ENCODE peak calls at places on chromosomes 12 and 14, in seven cellular contexts. R is H9, Y is IMR-90, J is neuronal stem cell, I is mesenchymal stem cell, X is H1, B is mesendoderm. L is an unnamed sample.

GRCh38 chr12:130280226-130280625 is 57.5 kb upstream of the PIWIL1 start:
- DNase-seq in R (no peak), Y (no peak), J (no peak), I (no peak), X (no peak), B (no peak), L (no peak)

GRCh38 chr12:109795023-109795422 is 38.2 kb downstream of the TRPV4 start:
- DNase-seq in R (no peak), Y (peak), J (no peak), I (no peak), X (no peak), B (no peak), L (no peak)

GRCh38 chr14:55446833-55447232 is 6.4 kb upstream of the TBPL2 start:
- DNase-seq in R (no peak), Y (peak), J (no peak), I (peak), X (no peak), B (peak), L (no peak)

GRCh38 chr12:51814311-51815088 is 34.0 kb downstream of the FIGNL2 start:
- DNase-seq in R (peak), Y (peak), J (peak), I (peak), X (peak), B (peak), L (peak)

GRCh38 chr14:102951034-102951433 is 28.6 kb downstream of the AMN start:
- DNase-seq in R (no peak), Y (no peak), J (no peak), I (no peak), X (no peak), B (no peak), L (no peak)

GRCh38 chr14:90561031-90561430 is 164.2 kb downstream of the CALM1 start:
- DNase-seq in R (no peak), Y (no peak), J (no peak), I (no peak), X (no peak), B (no peak), L (no peak)

GRCh38 chr12:132074216-132074615 is 69.9 kb downstream of the DDX51 start:
- DNase-seq in R (no peak), Y (no peak), J (no peak), I (no peak), X (no peak), B (no peak), L (no peak)

GRCh38 chr14:51442513-51443175 is 202.6 kb downstream of the TMX1 start:
- DNase-seq in R (no peak), Y (peak), J (no peak), I (peak), X (no peak), B (no peak), L (peak)

GRCh38 chr12:31897791-31898503 is 61.3 kb upstream of the RESF1 start:
- DNase-seq in R (peak), Y (no peak), J (no peak), I (peak), X (peak), B (peak), L (peak)

GRCh38 chr14:101966742-101967141 is 2.4 kb downstream of the DYNC1H1 start:
- DNase-seq in R (no peak), Y (no peak), J (no peak), I (no peak), X (no peak), B (no peak), L (no peak)

GRCh38 chr12:11653215-11653753 is 3.8 kb downstream of the ETV6 start:
- DNase-seq in R (no peak), Y (peak), J (no peak), I (no peak), X (no peak), B (no peak), L (no peak)

GRCh38 chr12:89960607-89961394 is 252.2 kb upstream of the ATP2B1 start:
- DNase-seq in R (no peak), Y (peak), J (no peak), I (no peak), X (no peak), B (no peak), L (peak)

GRCh38 chr12:120928864-120929652 is 24.9 kb upstream of the SPPL3 start:
- DNase-seq in R (peak), Y (no peak), J (no peak), I (no peak), X (peak), B (peak), L (peak)

GRCh38 chr12:15996254-15996653 is 85.1 kb downstream of the DERA start:
- DNase-seq in R (peak), Y (peak), J (no peak), I (peak), X (no peak), B (peak), L (peak)

GRCh38 chr12:109539508-109539907 is 33.8 kb downstream of the MMAB start:
- DNase-seq in R (no peak), Y (peak), J (no peak), I (peak), X (no peak), B (no peak), L (no peak)

GRCh38 chr14:74140374-74140850 is 55.7 kb downstream of the LIN52 start:
- DNase-seq in R (no peak), Y (no peak), J (peak), I (peak), X (no peak), B (peak), L (peak)

GRCh38 chr12:89707623-89707991 is 1.0 kb downstream of the ATP2B1 start:
- DNase-seq in R (peak), Y (no peak), J (peak), I (peak), X (peak), B (peak), L (peak)

GRCh38 chr12:94152292-94153083 is 4.1 kb downstream of the PLXNC1 start:
- DNase-seq in R (no peak), Y (no peak), J (no peak), I (peak), X (no peak), B (no peak), L (no peak)

GRCh38 chr12:68901551-68901950 is 31.4 kb downstream of the CPM start:
- DNase-seq in R (no peak), Y (no peak), J (no peak), I (no peak), X (no peak), B (no peak), L (no peak)

GRCh38 chr12:6987956-6988573 is 17.4 kb downstream of the EMG1 start:
- DNase-seq in R (no peak), Y (no peak), J (no peak), I (no peak), X (no peak), B (no peak), L (peak)

GRCh38 chr12:48602192-48602989 is 32.5 kb upstream of the LALBA start:
- DNase-seq in R (peak), Y (no peak), J (no peak), I (no peak), X (no peak), B (no peak), L (no peak)

GRCh38 chr12:40907115-40907521 is 214.9 kb downstream of the CNTN1 start:
- DNase-seq in R (no peak), Y (peak), J (no peak), I (peak), X (no peak), B (peak), L (peak)

GRCh38 chr12:122081697-122082221 is 3.2 kb downstream of the MLXIP start:
- DNase-seq in R (no peak), Y (peak), J (no peak), I (peak), X (no peak), B (no peak), L (peak)

GRCh38 chr12:89547116-89547515 is 21.3 kb upstream of the POC1B start:
- DNase-seq in R (no peak), Y (no peak), J (no peak), I (no peak), X (no peak), B (no peak), L (no peak)

GRCh38 chr12:52813885-52814709 is at the start of gene KRT4:
- DNase-seq in R (no peak), Y (no peak), J (no peak), I (no peak), X (no peak), B (no peak), L (no peak)

GRCh38 chr12:6603095-6603567 is 4.0 kb downstream of the CHD4 start:
- DNase-seq in R (peak), Y (peak), J (no peak), I (peak), X (no peak), B (peak), L (no peak)

GRCh38 chr12:70217416-70217815 is 25.8 kb upstream of the CNOT2 start:
- DNase-seq in R (no peak), Y (no peak), J (no peak), I (no peak), X (no peak), B (no peak), L (no peak)
- H4K8ac ChIP-seq in R (no peak), Y (no peak), J (no peak), I (no peak), X (no peak), B (peak), L (no peak)

GRCh38 chr14:80084196-80084595 is 127.1 kb downstream of the DIO2 start:
- DNase-seq in R (no peak), Y (no peak), J (no peak), I (no peak), X (no peak), B (no peak), L (no peak)
- H3K18ac ChIP-seq in R (no peak), Y (no peak), J (no peak), I (no peak), X (no peak), B (no peak), L (no peak)

DNA sequence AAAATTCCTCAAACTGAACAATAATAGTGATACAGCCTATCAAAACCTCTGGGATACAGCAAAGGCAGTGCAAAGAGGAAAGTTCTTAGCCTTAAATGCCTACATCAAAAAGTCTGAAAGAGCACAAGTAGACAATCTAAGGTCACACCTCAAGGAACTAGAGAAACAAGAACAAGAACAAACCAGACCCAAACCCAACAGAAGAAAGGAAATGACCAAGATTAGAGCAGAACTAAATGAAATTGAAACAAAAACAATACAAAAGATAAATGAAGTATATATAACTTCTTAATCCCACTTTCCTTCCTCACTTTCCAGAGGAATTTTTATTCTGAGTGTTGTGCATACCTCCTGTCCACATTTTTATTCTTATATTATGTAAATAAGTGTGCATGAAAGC is 192.0 kb downstream of the FUT8 start:
- DNase-seq in R (no peak), Y (no peak), J (no peak), I (no peak), X (no peak), B (no peak), L (no peak)
- H2AK5ac ChIP-seq in R (no peak), Y (no peak), J (no peak), I (no peak), X (no peak), B (no peak), L (no peak)

GRCh38 chr14:70646705-70647104 is 5.0 kb downstream of the TTC9 start:
- DNase-seq in R (no peak), Y (no peak), J (no peak), I (no peak), X (no peak), B (peak), L (no peak)

GRCh38 chr14:70642313-70643235 is 858 bp downstream of the TTC9 start:
- DNase-seq in R (no peak), Y (no peak), J (no peak), I (no peak), X (no peak), B (peak), L (no peak)

GRCh38 chr14:70641548-70642312 is at the start of gene TTC9:
- DNase-seq in R (peak), Y (no peak), J (peak), I (no peak), X (peak), B (no peak), L (no peak)

GRCh38 chr14:70645892-70646291 is 4.2 kb downstream of the TTC9 start:
- DNase-seq in R (no peak), Y (no peak), J (no peak), I (no peak), X (no peak), B (no peak), L (no peak)

GRCh38 chr14:70644016-70644415 is 2.3 kb downstream of the TTC9 start:
- DNase-seq in R (no peak), Y (no peak), J (no peak), I (no peak), X (no peak), B (no peak), L (no peak)
- H4K8ac ChIP-seq in R (no peak), Y (no peak), J (no peak), I (no peak), X (no peak), B (no peak), L (no peak)

DNA sequence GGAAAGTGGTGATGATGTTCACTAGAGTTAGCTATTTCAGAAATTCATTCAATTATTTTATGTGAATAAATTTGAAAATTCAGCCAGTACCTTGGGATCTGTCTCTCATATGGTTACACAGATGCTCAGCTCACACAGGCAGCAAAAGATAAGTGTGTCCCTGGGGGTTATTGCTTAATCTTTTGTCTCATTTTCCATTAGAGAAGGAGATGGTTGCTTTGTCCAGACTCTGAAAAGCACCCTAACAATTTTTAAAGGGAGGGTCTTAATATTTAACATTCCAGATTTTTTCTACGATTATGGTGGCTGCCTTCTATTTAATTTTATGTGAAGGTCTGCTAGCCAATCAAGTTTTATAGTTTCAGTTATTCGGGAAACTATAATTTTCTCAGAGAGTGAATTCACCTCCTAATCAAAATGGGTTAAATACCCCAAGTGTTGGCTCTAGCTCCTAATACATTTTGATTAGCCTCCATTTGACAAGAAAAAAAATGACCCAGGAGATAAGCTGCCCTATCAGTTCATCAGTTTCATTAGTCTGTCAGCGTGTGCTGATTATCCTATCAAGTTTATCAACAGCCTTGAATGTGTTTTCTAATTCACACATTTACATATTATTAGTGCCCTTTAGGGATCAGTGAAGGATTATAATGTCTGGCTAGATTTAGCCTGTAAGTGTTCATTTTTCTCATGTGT is 282.1 kb downstream of the TMTC2 start:
- DNase-seq in R (no peak), Y (no peak), J (no peak), I (no peak), X (no peak), B (peak), L (no peak)
- H3K18ac ChIP-seq in R (no peak), Y (no peak), J (no peak), I (no peak), X (no peak), B (no peak), L (no peak)

DNA sequence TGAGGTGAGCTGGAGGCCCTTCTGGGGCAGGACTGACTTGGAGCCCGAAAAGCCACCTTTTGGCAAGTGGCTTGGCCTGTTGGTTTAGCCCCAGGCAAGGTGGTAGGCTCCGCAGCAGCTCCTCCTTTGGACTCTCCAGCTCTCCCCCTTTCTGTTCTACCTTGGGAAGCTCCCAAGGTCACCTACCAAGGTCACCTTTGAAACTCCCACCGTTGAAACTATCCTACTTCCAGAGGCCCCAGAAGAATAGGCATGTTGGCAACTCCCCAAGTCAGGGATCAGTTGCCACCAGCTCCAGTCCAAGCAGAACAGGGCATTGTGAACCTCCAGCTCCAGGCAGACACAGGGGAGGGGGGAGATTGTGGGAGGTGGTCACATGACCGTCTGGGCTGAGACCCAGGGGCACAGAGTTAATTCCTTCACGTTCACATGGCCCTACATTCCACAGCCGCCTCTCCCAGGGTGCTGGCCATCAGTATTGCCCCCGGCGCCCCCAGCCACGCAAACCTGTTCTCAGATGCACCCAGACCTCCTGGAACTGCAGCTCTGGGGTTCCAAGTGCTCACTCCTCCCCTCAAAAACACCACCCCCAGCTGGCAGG is 14.4 kb downstream of the IRF2BPL start:
- DNase-seq in R (no peak), Y (peak), J (no peak), I (no peak), X (no peak), B (peak), L (peak)
- H2AK5ac ChIP-seq in R (no peak), Y (peak), J (peak), I (peak), X (no peak), B (no peak), L (peak)

L was measured in trophoblast cell.